ENCODE peak calls at places on chromosomes 4 and X, in seven cellular contexts. M is tibial artery, Q is ascending aorta, P is sigmoid colon, W is K562, C is GM13977, Z is activated B cell treated with CpG ODN at 0.5 μM for 24 hours. F is an unnamed sample.

GRCh38 chrX:21975827-21976226 is 35.3 kb downstream of the SMS start:
- DNase-seq in M (no peak), Q (no peak), P (no peak), W (no peak), C (no peak), Z (no peak), F (no peak)

GRCh38 chr4:109648266-109648996 is 54.8 kb downstream of the CASP6 start:
- DNase-seq in M (no peak), Q (no peak), P (no peak), W (no peak), C (peak), Z (no peak), F (no peak)

GRCh38 chrX:94123062-94123461 is 449.1 kb downstream of the FAM133A start:
- DNase-seq in M (no peak), Q (no peak), P (no peak), W (no peak), C (no peak), Z (no peak), F (no peak)

GRCh38 chr4:57233391-57233790 is 123.2 kb upstream of the IGFBP7 start:
- DNase-seq in M (no peak), Q (no peak), P (no peak), W (no peak), C (no peak), Z (no peak), F (no peak)

GRCh38 chr4:139817657-139818452 is 152.2 kb downstream of the MGST2 start:
- DNase-seq in M (no peak), Q (no peak), P (no peak), W (no peak), C (no peak), Z (no peak), F (no peak)

GRCh38 chr4:138013625-138014024 is 228.5 kb downstream of the SLC7A11 start:
- DNase-seq in M (no peak), Q (no peak), P (no peak), W (no peak), C (no peak), Z (no peak), F (no peak)

GRCh38 chr4:34932591-34932990 is 1311.7 kb downstream of the ARAP2 start:
- DNase-seq in M (no peak), Q (no peak), P (no peak), W (no peak), C (no peak), Z (no peak), F (no peak)

GRCh38 chr4:113953888-113954287 is 25.6 kb downstream of the ARSJ start:
- DNase-seq in M (no peak), Q (no peak), P (no peak), W (no peak), C (no peak), Z (no peak), F (no peak)

GRCh38 chrX:10102046-10102704 is 54.6 kb upstream of the CLCN4 start:
- DNase-seq in M (no peak), Q (no peak), P (no peak), W (no peak), C (no peak), Z (no peak), F (no peak)

GRCh38 chr4:32172086-32172485 is 1451.9 kb downstream of the PCDH7 start:
- DNase-seq in M (no peak), Q (no peak), P (no peak), W (no peak), C (no peak), Z (no peak), F (no peak)

GRCh38 chr4:185826381-185826780 is 14.4 kb upstream of the SORBS2 start:
- DNase-seq in M (no peak), Q (no peak), P (no peak), W (no peak), C (no peak), Z (no peak), F (no peak)

GRCh38 chr4:20403846-20404245 is 152.1 kb downstream of the SLIT2 start:
- DNase-seq in M (no peak), Q (no peak), P (no peak), W (no peak), C (no peak), Z (no peak), F (no peak)

GRCh38 chrX:18938710-18939109 is 45.2 kb downstream of the PHKA2 start:
- DNase-seq in M (no peak), Q (no peak), P (no peak), W (no peak), C (no peak), Z (no peak), F (no peak)

GRCh38 chrX:27765718-27766117 is 42.1 kb upstream of the MAGEB10 start:
- DNase-seq in M (no peak), Q (no peak), P (no peak), W (no peak), C (no peak), Z (no peak), F (no peak)

GRCh38 chr4:176383273-176384077 is 63.7 kb downstream of the SPCS3 start:
- DNase-seq in M (no peak), Q (no peak), P (no peak), W (no peak), C (no peak), Z (no peak), F (no peak)

GRCh38 chr4:67687639-67688038 is 13.3 kb downstream of the UBA6 start:
- DNase-seq in M (no peak), Q (no peak), P (no peak), W (no peak), C (no peak), Z (no peak), F (no peak)

GRCh38 chrX:10106801-10107200 is 50.0 kb upstream of the CLCN4 start:
- DNase-seq in M (no peak), Q (no peak), P (no peak), W (no peak), C (no peak), Z (no peak), F (no peak)

GRCh38 chr4:65407483-65407882 is 262.8 kb downstream of the EPHA5 start:
- DNase-seq in M (no peak), Q (no peak), P (no peak), W (no peak), C (no peak), Z (no peak), F (no peak)

GRCh38 chrX:115138040-115138439 is 51.2 kb upstream of the RBMXL3 start:
- DNase-seq in M (no peak), Q (no peak), P (no peak), W (no peak), C (no peak), Z (no peak), F (no peak)

GRCh38 chr4:123417813-123418212 is 21.2 kb downstream of the SPRY1 start:
- DNase-seq in M (no peak), Q (no peak), P (no peak), W (no peak), C (no peak), Z (no peak), F (no peak)

GRCh38 chr4:45663495-45664148 is 460.2 kb downstream of the GABRG1 start:
- DNase-seq in M (no peak), Q (no peak), P (no peak), W (no peak), C (no peak), Z (no peak), F (no peak)

GRCh38 chrX:110012818-110013484 is 10.0 kb downstream of the TMEM164 start:
- DNase-seq in M (no peak), Q (no peak), P (no peak), W (no peak), C (no peak), Z (no peak), F (no peak)

GRCh38 chr4:155705664-155706063 is 39.0 kb downstream of the GUCY1A1 start:
- DNase-seq in M (no peak), Q (no peak), P (no peak), W (no peak), C (no peak), Z (no peak), F (no peak)

GRCh38 chrX:17459008-17459407 is 84.0 kb downstream of the NHS start:
- DNase-seq in M (peak), Q (no peak), P (peak), W (no peak), C (no peak), Z (no peak), F (no peak)

GRCh38 chr4:118124977-118125376 is 90.7 kb downstream of the NDST3 start:
- DNase-seq in M (no peak), Q (no peak), P (no peak), W (no peak), C (no peak), Z (no peak), F (no peak)

GRCh38 chr4:182453830-182454229 is 210.6 kb downstream of the TENM3 start:
- DNase-seq in M (no peak), Q (no peak), P (no peak), W (no peak), C (no peak), Z (no peak), F (no peak)

DNA sequence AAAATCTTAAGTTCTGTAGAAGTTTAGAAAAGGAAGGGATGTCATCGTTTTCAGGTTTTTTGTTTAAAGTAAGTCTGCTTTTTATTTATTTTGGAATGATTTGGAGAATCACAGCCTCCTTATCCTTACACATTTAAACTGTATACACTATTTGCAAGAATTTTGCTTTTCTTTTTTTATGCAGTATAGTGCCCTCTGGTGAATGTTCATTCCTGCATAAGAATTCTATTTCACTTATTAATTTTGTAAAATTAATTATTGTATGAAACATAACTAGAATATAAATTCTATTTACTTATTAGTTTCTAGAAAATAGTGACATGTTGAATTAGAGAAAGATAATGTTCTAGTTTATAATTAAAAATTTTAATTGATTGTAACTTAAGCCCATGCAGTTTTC is 44.6 kb downstream of the DACH2 start:
- DNase-seq in M (no peak), Q (no peak), P (no peak), W (no peak), C (no peak), Z (no peak), F (no peak)
- TF ChIP-seq CTCF in M (no peak), Q (no peak), P (no peak), W (no peak), C (no peak), Z (no peak), F (peak)

GRCh38 chrX:134246282-134246681 is 9.3 kb downstream of the CCDC160 start:
- DNase-seq in M (no peak), Q (no peak), P (no peak), W (no peak), C (no peak), Z (no peak), F (no peak)
- TF ChIP-seq CTCF in M (no peak), Q (no peak), P (no peak), W (peak), C (peak), Z (no peak), F (no peak)

GRCh38 chr4:172895699-172896098 is 272.9 kb upstream of the GALNT7 start:
- DNase-seq in M (no peak), Q (no peak), P (no peak), W (no peak), C (no peak), Z (no peak), F (no peak)

GRCh38 chr4:172897046-172897445 is 271.6 kb upstream of the GALNT7 start:
- DNase-seq in M (no peak), Q (no peak), P (no peak), W (no peak), C (no peak), Z (no peak), F (no peak)

GRCh38 chr4:172887959-172888358 is 280.7 kb upstream of the GALNT7 start:
- DNase-seq in M (no peak), Q (no peak), P (no peak), W (no peak), C (no peak), Z (no peak), F (no peak)

GRCh38 chr4:172892300-172892699 is 276.3 kb upstream of the GALNT7 start:
- DNase-seq in M (no peak), Q (no peak), P (no peak), W (peak), C (no peak), Z (no peak), F (no peak)
- TF ChIP-seq CTCF in M (no peak), Q (no peak), P (no peak), W (peak), C (peak), Z (no peak), F (peak)

GRCh38 chr4:177671845-177672244 is 229.6 kb upstream of the AGA start:
- DNase-seq in M (no peak), Q (no peak), P (no peak), W (no peak), C (no peak), Z (no peak), F (no peak)

GRCh38 chr4:177671387-177671786 is 229.2 kb upstream of the AGA start:
- DNase-seq in M (no peak), Q (no peak), P (no peak), W (no peak), C (no peak), Z (no peak), F (no peak)

GRCh38 chr4:177667687-177668086 is 225.4 kb upstream of the AGA start:
- DNase-seq in M (no peak), Q (no peak), P (no peak), W (no peak), C (no peak), Z (no peak), F (no peak)
- TF ChIP-seq CTCF in M (no peak), Q (no peak), P (no peak), W (no peak), C (peak), Z (no peak), F (peak)

DNA sequence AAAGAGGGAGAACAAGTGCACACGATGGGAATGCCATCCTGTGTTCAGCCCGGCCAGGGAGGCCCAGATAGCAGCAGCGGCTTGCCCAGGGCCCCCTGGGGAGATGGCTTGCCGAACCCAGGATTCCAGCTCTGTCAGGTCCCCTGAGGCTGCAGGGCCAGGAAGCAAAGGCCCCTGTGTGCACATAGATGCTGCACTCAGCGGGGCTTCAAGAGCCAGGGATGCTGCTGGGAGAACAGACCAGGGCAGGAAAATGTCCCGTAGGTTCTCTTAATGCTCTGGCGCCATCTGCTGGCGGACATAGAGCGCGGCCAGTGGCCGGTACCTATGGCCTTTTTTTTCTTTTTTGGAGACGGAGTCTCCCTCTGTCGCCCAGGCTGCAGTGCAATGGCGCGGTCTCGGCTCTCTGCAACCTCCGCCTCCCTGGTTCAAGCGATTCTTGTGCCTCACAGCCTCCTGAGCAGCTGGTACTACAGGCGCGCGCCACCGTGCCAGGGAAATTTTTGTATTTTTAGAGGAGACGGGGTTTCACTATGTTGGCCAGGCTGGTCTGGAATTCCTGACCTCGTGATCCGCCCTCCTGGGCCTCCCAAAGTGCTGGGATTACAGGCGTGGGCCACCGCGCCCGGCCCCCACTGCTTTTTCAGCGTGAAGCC is 22.4 kb downstream of the MED28 start:
- DNase-seq in M (peak), Q (peak), P (peak), W (peak), C (peak), Z (peak), F (peak)
- TF ChIP-seq CTCF in M (peak), Q (peak), P (peak), W (peak), C (peak), Z (peak), F (peak)

DNA sequence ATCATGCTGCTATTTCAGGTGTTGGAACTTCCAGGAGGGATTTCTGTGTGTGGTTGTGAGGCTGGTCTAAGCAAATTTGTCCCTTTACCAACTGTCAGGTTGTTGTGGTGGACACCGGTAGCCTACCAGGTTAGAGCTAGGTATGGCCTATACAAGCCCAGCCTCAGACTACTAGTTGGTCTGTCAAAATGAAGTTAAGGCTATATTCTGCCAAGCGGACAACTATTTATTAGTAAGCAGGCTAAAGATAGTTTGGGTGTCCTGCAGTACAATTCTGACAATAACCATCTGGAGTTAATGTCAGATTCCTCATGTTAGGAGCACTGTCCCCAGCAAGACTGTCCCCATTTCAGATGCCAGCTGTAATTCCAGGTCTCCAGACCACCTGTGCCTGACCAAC is 13.9 kb upstream of the ENPP6 start:
- DNase-seq in M (no peak), Q (no peak), P (no peak), W (no peak), C (no peak), Z (no peak), F (no peak)
- TF ChIP-seq CTCF in M (no peak), Q (no peak), P (no peak), W (no peak), C (no peak), Z (no peak), F (no peak)

DNA sequence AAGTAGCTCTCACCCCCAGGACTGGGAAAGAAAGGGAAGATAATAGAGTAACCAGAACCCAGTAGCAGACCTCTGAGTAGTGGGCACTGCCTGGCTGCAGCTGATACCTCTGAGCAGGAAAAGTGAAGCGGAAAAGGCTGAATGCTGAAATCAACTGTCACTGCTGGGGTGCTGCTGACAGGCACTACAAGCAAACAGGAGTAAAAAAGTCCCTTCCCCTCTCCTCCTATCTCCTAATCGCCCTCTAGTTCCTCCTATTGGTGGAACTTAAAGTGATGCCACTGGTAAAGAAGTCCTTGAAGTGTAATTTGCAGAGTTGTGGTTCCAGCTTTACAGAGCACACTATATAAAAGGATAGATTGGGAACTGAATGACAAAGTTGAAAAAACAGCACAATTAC is 32.8 kb upstream of the GLRB start:
- DNase-seq in M (no peak), Q (no peak), P (no peak), W (no peak), C (no peak), Z (no peak), F (no peak)
- TF ChIP-seq CTCF in M (no peak), Q (no peak), P (no peak), W (no peak), C (no peak), Z (no peak), F (no peak)

F was measured in progenitor cell of endocrine pancreas.